ENCODE peak calls at places on chromosomes 7 and 10, in four cellular contexts. One of them, this sample, is unnamed.

GRCh38 chr10:11678074-11678793 is 63.9 kb upstream of the ECHDC3 start:
- DNase-seq in aorta: no peak
- DNase-seq in CD4-positive, CD25-positive, alpha-beta regulatory T cell: no peak
- DNase-seq in sigmoid colon: peak; percentile 55
- DNase-seq in this sample: no peak

GRCh38 chr10:575312-576129 is 113.9 kb downstream of the DIP2C start:
- DNase-seq in sigmoid colon: no peak
- DNase-seq in aorta: no peak
- DNase-seq in CD4-positive, CD25-positive, alpha-beta regulatory T cell: no peak
- DNase-seq in this sample: no peak

GRCh38 chr7:18384491-18385143 is 110.9 kb upstream of the HDAC9 start:
- DNase-seq in CD4-positive, CD25-positive, alpha-beta regulatory T cell: no peak
- DNase-seq in sigmoid colon: no peak
- DNase-seq in aorta: no peak
- DNase-seq in this sample: no peak

GRCh38 chr7:69622014-69622818 is 23.9 kb downstream of the AUTS2 start:
- DNase-seq in CD4-positive, CD25-positive, alpha-beta regulatory T cell: no peak
- DNase-seq in aorta: no peak
- DNase-seq in sigmoid colon: no peak
- DNase-seq in this sample: no peak

GRCh38 chr7:75969704-75970498 is 24.5 kb downstream of the TMEM120A start:
- DNase-seq in CD4-positive, CD25-positive, alpha-beta regulatory T cell: no peak
- DNase-seq in aorta: peak; percentile 21
- DNase-seq in sigmoid colon: no peak
- DNase-seq in this sample: no peak

GRCh38 chr7:72019436-72019835 is 392.7 kb downstream of the CALN1 start:
- DNase-seq in CD4-positive, CD25-positive, alpha-beta regulatory T cell: no peak
- DNase-seq in sigmoid colon: no peak
- DNase-seq in aorta: no peak
- DNase-seq in this sample: no peak

GRCh38 chr7:141045842-141046630 is 27.8 kb upstream of the TMEM178B start:
- DNase-seq in CD4-positive, CD25-positive, alpha-beta regulatory T cell: no peak
- DNase-seq in sigmoid colon: no peak
- DNase-seq in aorta: no peak
- DNase-seq in this sample: no peak

GRCh38 chr7:139842414-139843210 is 13.5 kb downstream of the TBXAS1 start:
- DNase-seq in CD4-positive, CD25-positive, alpha-beta regulatory T cell: no peak
- DNase-seq in sigmoid colon: no peak
- DNase-seq in aorta: no peak
- DNase-seq in this sample: no peak

GRCh38 chr7:66950763-66951162 is 29.7 kb downstream of the TMEM248 start:
- DNase-seq in aorta: no peak
- DNase-seq in CD4-positive, CD25-positive, alpha-beta regulatory T cell: no peak
- DNase-seq in sigmoid colon: no peak
- DNase-seq in this sample: no peak

GRCh38 chr7:98399462-98399861 is 1.4 kb downstream of the BAIAP2L1 start:
- DNase-seq in aorta: no peak
- DNase-seq in sigmoid colon: no peak
- DNase-seq in CD4-positive, CD25-positive, alpha-beta regulatory T cell: no peak
- DNase-seq in this sample: no peak

GRCh38 chr10:125213541-125214282 is 53.3 kb upstream of the CTBP2 start:
- DNase-seq in aorta: no peak
- DNase-seq in CD4-positive, CD25-positive, alpha-beta regulatory T cell: no peak
- DNase-seq in sigmoid colon: no peak
- DNase-seq in this sample: no peak

GRCh38 chr7:50962962-50963374 is 180.3 kb upstream of the GRB10 start:
- DNase-seq in aorta: peak; percentile 62
- DNase-seq in CD4-positive, CD25-positive, alpha-beta regulatory T cell: no peak
- DNase-seq in sigmoid colon: peak; percentile 76
- DNase-seq in this sample: no peak

GRCh38 chr10:5564537-5565204 is 39.9 kb downstream of the CALML3 start:
- DNase-seq in aorta: peak; percentile 31
- DNase-seq in CD4-positive, CD25-positive, alpha-beta regulatory T cell: peak; percentile 44
- DNase-seq in sigmoid colon: no peak
- DNase-seq in this sample: peak; percentile 37

GRCh38 chr7:82699773-82700186 is 256.2 kb upstream of the CACNA2D1 start:
- DNase-seq in CD4-positive, CD25-positive, alpha-beta regulatory T cell: no peak
- DNase-seq in sigmoid colon: no peak
- DNase-seq in aorta: no peak
- DNase-seq in this sample: no peak

GRCh38 chr10:132063432-132063831 is 2.3 kb upstream of the JAKMIP3 start:
- DNase-seq in aorta: no peak
- DNase-seq in CD4-positive, CD25-positive, alpha-beta regulatory T cell: no peak
- DNase-seq in sigmoid colon: no peak
- DNase-seq in this sample: no peak

GRCh38 chr10:93999401-93999851 is 5.7 kb downstream of the PLCE1 start:
- DNase-seq in CD4-positive, CD25-positive, alpha-beta regulatory T cell: no peak
- DNase-seq in aorta: peak; percentile 70
- DNase-seq in sigmoid colon: peak; percentile 82
- DNase-seq in this sample: no peak

GRCh38 chr10:81109200-81109752 is 571.6 kb downstream of the SH2D4B start:
- DNase-seq in CD4-positive, CD25-positive, alpha-beta regulatory T cell: no peak
- DNase-seq in aorta: no peak
- DNase-seq in sigmoid colon: no peak
- DNase-seq in this sample: no peak

GRCh38 chr10:87761892-87762291 is 56.1 kb downstream of the ATAD1 start:
- DNase-seq in aorta: no peak
- DNase-seq in sigmoid colon: no peak
- DNase-seq in CD4-positive, CD25-positive, alpha-beta regulatory T cell: no peak
- DNase-seq in this sample: no peak

GRCh38 chr10:118584181-118584954 is 11.1 kb downstream of the PRLHR start:
- DNase-seq in sigmoid colon: no peak
- DNase-seq in aorta: no peak
- DNase-seq in CD4-positive, CD25-positive, alpha-beta regulatory T cell: no peak
- DNase-seq in this sample: no peak

GRCh38 chr7:135659159-135659837 is 3.0 kb upstream of the STMP1 start:
- DNase-seq in aorta: no peak
- DNase-seq in CD4-positive, CD25-positive, alpha-beta regulatory T cell: no peak
- DNase-seq in sigmoid colon: no peak
- DNase-seq in this sample: no peak

GRCh38 chr10:5932345-5932744 is 42.3 kb downstream of the FBH1 start:
- DNase-seq in aorta: no peak
- DNase-seq in sigmoid colon: peak; percentile 87
- DNase-seq in CD4-positive, CD25-positive, alpha-beta regulatory T cell: no peak
- DNase-seq in this sample: no peak

GRCh38 chr7:142391191-142391992 is 133.5 kb upstream of the PRSS58 start:
- DNase-seq in sigmoid colon: no peak
- DNase-seq in aorta: no peak
- DNase-seq in CD4-positive, CD25-positive, alpha-beta regulatory T cell: no peak
- DNase-seq in this sample: no peak

GRCh38 chr10:90167174-90168064 is 466.0 kb downstream of the KIF20B start:
- DNase-seq in aorta: no peak
- DNase-seq in CD4-positive, CD25-positive, alpha-beta regulatory T cell: no peak
- DNase-seq in sigmoid colon: no peak
- DNase-seq in this sample: no peak

GRCh38 chr7:127578036-127578684 is 7.2 kb downstream of the GCC1 start:
- DNase-seq in aorta: no peak
- DNase-seq in sigmoid colon: no peak
- DNase-seq in CD4-positive, CD25-positive, alpha-beta regulatory T cell: no peak
- DNase-seq in this sample: no peak

GRCh38 chr7:50270531-50271018 is 33.9 kb upstream of the IKZF1 start:
- DNase-seq in CD4-positive, CD25-positive, alpha-beta regulatory T cell: no peak
- DNase-seq in sigmoid colon: no peak
- DNase-seq in aorta: no peak
- DNase-seq in this sample: no peak

GRCh38 chr7:132065973-132066611 is 509.7 kb upstream of the PODXL start:
- DNase-seq in sigmoid colon: no peak
- DNase-seq in aorta: no peak
- DNase-seq in CD4-positive, CD25-positive, alpha-beta regulatory T cell: no peak
- DNase-seq in this sample: no peak

GRCh38 chr10:63068246-63068645 is 64.9 kb upstream of the NRBF2 start:
- DNase-seq in aorta: no peak
- DNase-seq in CD4-positive, CD25-positive, alpha-beta regulatory T cell: no peak
- DNase-seq in sigmoid colon: no peak
- DNase-seq in this sample: no peak

GRCh38 chr10:121216721-121217181 is 365.6 kb downstream of the WDR11 start:
- DNase-seq in sigmoid colon: peak; percentile 79
- DNase-seq in aorta: no peak
- DNase-seq in CD4-positive, CD25-positive, alpha-beta regulatory T cell: no peak
- DNase-seq in this sample: no peak

GRCh38 chr7:91005024-91005423 is 259.2 kb upstream of the FZD1 start:
- DNase-seq in CD4-positive, CD25-positive, alpha-beta regulatory T cell: no peak
- DNase-seq in aorta: no peak
- DNase-seq in sigmoid colon: no peak
- DNase-seq in this sample: no peak

GRCh38 chr10:130353928-130354327 is 217.7 kb downstream of the GLRX3 start:
- DNase-seq in sigmoid colon: no peak
- DNase-seq in CD4-positive, CD25-positive, alpha-beta regulatory T cell: no peak
- DNase-seq in aorta: no peak
- DNase-seq in this sample: no peak

GRCh38 chr10:18737841-18738240 is 78.6 kb downstream of the ARL5B start:
- DNase-seq in aorta: peak; percentile 48
- DNase-seq in sigmoid colon: no peak
- DNase-seq in CD4-positive, CD25-positive, alpha-beta regulatory T cell: no peak
- DNase-seq in this sample: no peak

GRCh38 chr7:158001621-158002320 is 585.9 kb downstream of the PTPRN2 start:
- DNase-seq in CD4-positive, CD25-positive, alpha-beta regulatory T cell: no peak
- DNase-seq in aorta: no peak
- DNase-seq in sigmoid colon: no peak
- DNase-seq in this sample: no peak

GRCh38 chr10:82089327-82089726 is 214.3 kb downstream of the NRG3 start:
- DNase-seq in sigmoid colon: no peak
- DNase-seq in aorta: no peak
- DNase-seq in CD4-positive, CD25-positive, alpha-beta regulatory T cell: no peak
- DNase-seq in this sample: no peak

GRCh38 chr10:76106611-76107010 is 675.2 kb downstream of the LRMDA start:
- DNase-seq in aorta: no peak
- DNase-seq in sigmoid colon: no peak
- DNase-seq in CD4-positive, CD25-positive, alpha-beta regulatory T cell: no peak
- DNase-seq in this sample: no peak

GRCh38 chr7:2399848-2400587 is 3.4 kb upstream of the CHST12 start:
- DNase-seq in CD4-positive, CD25-positive, alpha-beta regulatory T cell: no peak
- DNase-seq in sigmoid colon: peak; percentile 92
- DNase-seq in aorta: peak; percentile 92
- DNase-seq in this sample: no peak

GRCh38 chr10:4353964-4354363 is 472.0 kb upstream of the AKR1E2 start:
- DNase-seq in CD4-positive, CD25-positive, alpha-beta regulatory T cell: no peak
- DNase-seq in aorta: no peak
- DNase-seq in sigmoid colon: no peak
- DNase-seq in this sample: no peak

GRCh38 chr10:29343607-29344038 is 54.8 kb downstream of the LYZL1 start:
- DNase-seq in sigmoid colon: no peak
- DNase-seq in CD4-positive, CD25-positive, alpha-beta regulatory T cell: no peak
- DNase-seq in aorta: no peak
- DNase-seq in this sample: no peak

GRCh38 chr10:49520122-49520775 is 18.7 kb downstream of the ERCC6 start:
- DNase-seq in CD4-positive, CD25-positive, alpha-beta regulatory T cell: no peak
- DNase-seq in sigmoid colon: no peak
- DNase-seq in aorta: no peak
- DNase-seq in this sample: no peak

GRCh38 chr7:45911311-45911710 is 9.8 kb downstream of the IGFBP3 start:
- DNase-seq in aorta: no peak
- DNase-seq in CD4-positive, CD25-positive, alpha-beta regulatory T cell: no peak
- DNase-seq in sigmoid colon: no peak
- DNase-seq in this sample: no peak

DNA sequence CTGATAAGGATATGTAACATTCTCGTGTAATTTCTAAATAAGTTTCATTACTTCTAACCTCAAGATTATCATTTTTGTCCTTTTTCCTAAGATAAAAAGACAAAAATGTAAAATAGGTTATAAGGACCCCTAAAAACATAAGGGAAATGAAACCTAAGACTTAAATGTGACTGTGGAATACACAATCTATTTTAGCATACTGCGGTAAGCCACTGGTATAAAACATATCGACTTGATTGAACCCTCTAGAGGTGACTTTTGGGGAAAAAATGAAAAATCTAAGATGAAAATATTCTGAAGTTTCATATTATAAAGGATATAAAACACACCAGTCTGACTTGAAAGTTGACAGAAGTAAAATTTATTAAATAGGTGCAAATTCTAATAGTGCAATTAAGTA is 1.9 kb downstream of the NAMPT start:
- DNase-seq in aorta: no peak
- DNase-seq in sigmoid colon: no peak
- DNase-seq in CD4-positive, CD25-positive, alpha-beta regulatory T cell: no peak
- DNase-seq in this sample: no peak
- H3K4me3 ChIP-seq in aorta: no peak overlapping the region
- H3K4me3 ChIP-seq in sigmoid colon: no peak overlapping the region
- H3K4me3 ChIP-seq in CD4-positive, CD25-positive, alpha-beta regulatory T cell: peak overlapping the region; percentile 99
- H3K4me3 ChIP-seq in this sample: no peak overlapping the region

GRCh38 chr10:71396084-71396713 is 521 bp upstream of the CDH23 start:
- DNase-seq in sigmoid colon: peak; percentile 75
- DNase-seq in CD4-positive, CD25-positive, alpha-beta regulatory T cell: peak; percentile 13
- DNase-seq in aorta: no peak
- DNase-seq in this sample: peak; percentile 54
- H3K4me3 ChIP-seq in sigmoid colon: peak overlapping the region; percentile 47
- H3K4me3 ChIP-seq in CD4-positive, CD25-positive, alpha-beta regulatory T cell: no peak overlapping the region
- H3K4me3 ChIP-seq in aorta: peak overlapping the region; percentile 58
- H3K4me3 ChIP-seq in this sample: peak overlapping the region; percentile 39

GRCh38 chr7:6256709-6257535 is 15.5 kb downstream of the CYTH3 start:
- DNase-seq in sigmoid colon: no peak
- DNase-seq in aorta: peak; percentile 74
- DNase-seq in CD4-positive, CD25-positive, alpha-beta regulatory T cell: no peak
- DNase-seq in this sample: no peak

GRCh38 chr7:6257602-6258001 is 14.8 kb downstream of the CYTH3 start:
- DNase-seq in aorta: no peak
- DNase-seq in sigmoid colon: no peak
- DNase-seq in CD4-positive, CD25-positive, alpha-beta regulatory T cell: no peak
- DNase-seq in this sample: no peak

GRCh38 chr7:6259257-6259656 is 13.2 kb downstream of the CYTH3 start:
- DNase-seq in CD4-positive, CD25-positive, alpha-beta regulatory T cell: no peak
- DNase-seq in sigmoid colon: no peak
- DNase-seq in aorta: no peak
- DNase-seq in this sample: no peak

GRCh38 chr7:6260291-6261183 is 11.9 kb downstream of the CYTH3 start:
- DNase-seq in aorta: no peak
- DNase-seq in sigmoid colon: no peak
- DNase-seq in CD4-positive, CD25-positive, alpha-beta regulatory T cell: no peak
- DNase-seq in this sample: no peak

GRCh38 chr7:6258440-6259182 is 13.8 kb downstream of the CYTH3 start:
- DNase-seq in aorta: no peak
- DNase-seq in sigmoid colon: no peak
- DNase-seq in CD4-positive, CD25-positive, alpha-beta regulatory T cell: no peak
- DNase-seq in this sample: no peak
- H3K4me3 ChIP-seq in aorta: no peak overlapping the region
- H3K4me3 ChIP-seq in sigmoid colon: no peak overlapping the region
- H3K4me3 ChIP-seq in CD4-positive, CD25-positive, alpha-beta regulatory T cell: peak overlapping the region; percentile 38
- H3K4me3 ChIP-seq in this sample: no peak overlapping the region

DNA sequence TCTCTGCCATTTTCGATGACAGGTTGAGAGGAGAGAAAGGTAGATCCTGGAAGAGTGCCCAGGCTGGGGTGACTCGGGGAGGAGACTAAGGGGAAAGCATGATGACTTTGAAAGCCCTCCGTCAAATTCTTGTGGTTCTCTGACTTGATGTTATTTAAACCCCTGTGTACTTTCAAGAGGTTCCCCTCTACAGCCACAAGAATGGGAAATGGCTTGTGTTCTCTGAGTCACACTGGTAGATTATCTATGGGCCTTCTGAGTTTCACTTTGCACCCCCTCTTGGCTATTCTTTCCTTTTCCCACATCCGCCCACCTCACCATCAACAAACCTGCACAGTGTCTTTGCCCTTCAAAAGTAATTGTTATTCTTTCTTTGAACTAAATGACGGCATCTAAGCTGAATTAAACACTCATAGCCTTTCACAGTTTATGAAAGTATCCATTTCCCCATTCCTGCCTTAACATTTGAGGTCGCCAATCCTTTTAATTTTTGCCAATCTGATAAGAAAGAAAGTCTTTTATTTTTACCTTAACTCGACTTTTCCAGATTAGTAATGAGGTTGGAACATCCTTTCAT is 24.1 kb downstream of the PRF1 start:
- DNase-seq in CD4-positive, CD25-positive, alpha-beta regulatory T cell: peak; percentile 58
- DNase-seq in aorta: peak; percentile 17
- DNase-seq in sigmoid colon: peak; percentile 15
- DNase-seq in this sample: peak; percentile 54
- H3K4me3 ChIP-seq in CD4-positive, CD25-positive, alpha-beta regulatory T cell: peak overlapping the region; percentile 47
- H3K4me3 ChIP-seq in aorta: no peak overlapping the region
- H3K4me3 ChIP-seq in sigmoid colon: no peak overlapping the region
- H3K4me3 ChIP-seq in this sample: no peak overlapping the region

This sample was measured in CD8-positive, alpha-beta T cell.